ENCODE peak calls at places on chromosomes 16 and 17, in eight cellular contexts. One of them, this sample, is unnamed.

GRCh38 chr16:85522842-85523601 is 90.1 kb upstream of the GSE1 start:
- DNase-seq in HT1080: peak
- DNase-seq in neural crest cell: no peak
- DNase-seq in colonic mucosa: peak
- DNase-seq in GM04503: peak
- DNase-seq in AML-193: no peak
- DNase-seq in hypothalamus: no peak
- DNase-seq in A549: no peak
- DNase-seq in this sample: no peak

GRCh38 chr16:83109736-83110135 is 483.0 kb downstream of the CDH13 start:
- DNase-seq in hypothalamus: no peak
- DNase-seq in AML-193: no peak
- DNase-seq in GM04503: peak
- DNase-seq in colonic mucosa: no peak
- DNase-seq in neural crest cell: no peak
- DNase-seq in A549: no peak
- DNase-seq in HT1080: no peak
- DNase-seq in this sample: no peak

GRCh38 chr16:84526794-84527485 is 22.5 kb upstream of the MEAK7 start:
- DNase-seq in GM04503: no peak
- DNase-seq in colonic mucosa: no peak
- DNase-seq in neural crest cell: peak
- DNase-seq in HT1080: no peak
- DNase-seq in A549: no peak
- DNase-seq in AML-193: no peak
- DNase-seq in hypothalamus: peak
- DNase-seq in this sample: peak

GRCh38 chr17:42403150-42403549 is 14.9 kb upstream of the STAT3 start:
- DNase-seq in AML-193: peak
- DNase-seq in neural crest cell: no peak
- DNase-seq in GM04503: no peak
- DNase-seq in A549: no peak
- DNase-seq in hypothalamus: no peak
- DNase-seq in colonic mucosa: peak
- DNase-seq in HT1080: no peak
- DNase-seq in this sample: peak

GRCh38 chr16:23847938-23848337 is 12.2 kb downstream of the PRKCB start:
- DNase-seq in AML-193: no peak
- DNase-seq in A549: no peak
- DNase-seq in hypothalamus: no peak
- DNase-seq in colonic mucosa: no peak
- DNase-seq in GM04503: no peak
- DNase-seq in neural crest cell: no peak
- DNase-seq in HT1080: no peak
- DNase-seq in this sample: no peak

GRCh38 chr17:30347488-30347887 is 13.6 kb upstream of the TMIGD1 start:
- DNase-seq in A549: no peak
- DNase-seq in neural crest cell: no peak
- DNase-seq in colonic mucosa: no peak
- DNase-seq in GM04503: no peak
- DNase-seq in AML-193: no peak
- DNase-seq in HT1080: no peak
- DNase-seq in hypothalamus: no peak
- DNase-seq in this sample: no peak

GRCh38 chr16:138049-138417 is 440 bp downstream of the NPRL3 start:
- DNase-seq in AML-193: no peak
- DNase-seq in A549: no peak
- DNase-seq in hypothalamus: peak
- DNase-seq in GM04503: no peak
- DNase-seq in neural crest cell: peak
- DNase-seq in colonic mucosa: no peak
- DNase-seq in HT1080: no peak
- DNase-seq in this sample: peak

GRCh38 chr16:68155425-68155824 is 70.3 kb downstream of the NFATC3 start:
- DNase-seq in neural crest cell: no peak
- DNase-seq in A549: no peak
- DNase-seq in AML-193: no peak
- DNase-seq in GM04503: no peak
- DNase-seq in colonic mucosa: no peak
- DNase-seq in hypothalamus: no peak
- DNase-seq in HT1080: no peak
- DNase-seq in this sample: peak

GRCh38 chr16:78388920-78389564 is 289.6 kb downstream of the WWOX start:
- DNase-seq in GM04503: no peak
- DNase-seq in hypothalamus: no peak
- DNase-seq in colonic mucosa: no peak
- DNase-seq in A549: no peak
- DNase-seq in neural crest cell: no peak
- DNase-seq in HT1080: no peak
- DNase-seq in AML-193: no peak
- DNase-seq in this sample: no peak

GRCh38 chr17:1629647-1630310 is 1.1 kb upstream of the SLC43A2 start:
- DNase-seq in HT1080: peak
- DNase-seq in AML-193: peak
- DNase-seq in hypothalamus: peak
- DNase-seq in neural crest cell: no peak
- DNase-seq in A549: peak
- DNase-seq in GM04503: no peak
- DNase-seq in colonic mucosa: peak
- DNase-seq in this sample: peak

GRCh38 chr17:78357687-78358537 is 2.0 kb downstream of the SOCS3 start:
- DNase-seq in GM04503: no peak
- DNase-seq in hypothalamus: no peak
- DNase-seq in HT1080: peak
- DNase-seq in A549: peak
- DNase-seq in neural crest cell: no peak
- DNase-seq in colonic mucosa: peak
- DNase-seq in AML-193: no peak
- DNase-seq in this sample: no peak

GRCh38 chr17:16354585-16354984 is 1.3 kb upstream of the CENPV start:
- DNase-seq in GM04503: no peak
- DNase-seq in HT1080: no peak
- DNase-seq in neural crest cell: no peak
- DNase-seq in hypothalamus: no peak
- DNase-seq in colonic mucosa: no peak
- DNase-seq in A549: no peak
- DNase-seq in AML-193: no peak
- DNase-seq in this sample: no peak

GRCh38 chr17:1995321-1996242 is 29.6 kb downstream of the RTN4RL1 start:
- DNase-seq in HT1080: no peak
- DNase-seq in AML-193: no peak
- DNase-seq in colonic mucosa: no peak
- DNase-seq in hypothalamus: no peak
- DNase-seq in neural crest cell: no peak
- DNase-seq in A549: no peak
- DNase-seq in GM04503: no peak
- DNase-seq in this sample: no peak

GRCh38 chr17:68684860-68685493 is 83.8 kb upstream of the FAM20A start:
- DNase-seq in A549: no peak
- DNase-seq in HT1080: no peak
- DNase-seq in AML-193: no peak
- DNase-seq in GM04503: no peak
- DNase-seq in colonic mucosa: no peak
- DNase-seq in neural crest cell: no peak
- DNase-seq in hypothalamus: no peak
- DNase-seq in this sample: no peak

GRCh38 chr17:69761767-69762321 is 313.2 kb upstream of the KCNJ16 start:
- DNase-seq in colonic mucosa: no peak
- DNase-seq in A549: peak
- DNase-seq in hypothalamus: no peak
- DNase-seq in neural crest cell: no peak
- DNase-seq in AML-193: no peak
- DNase-seq in GM04503: peak
- DNase-seq in HT1080: peak
- DNase-seq in this sample: peak

GRCh38 chr17:45312477-45313418 is 4.1 kb downstream of the MAP3K14 start:
- DNase-seq in HT1080: peak
- DNase-seq in colonic mucosa: no peak
- DNase-seq in GM04503: no peak
- DNase-seq in A549: no peak
- DNase-seq in neural crest cell: no peak
- DNase-seq in AML-193: no peak
- DNase-seq in hypothalamus: no peak
- DNase-seq in this sample: no peak

GRCh38 chr16:65476556-65476955 is 354.7 kb upstream of the CDH11 start:
- DNase-seq in hypothalamus: no peak
- DNase-seq in colonic mucosa: no peak
- DNase-seq in GM04503: no peak
- DNase-seq in AML-193: no peak
- DNase-seq in neural crest cell: no peak
- DNase-seq in HT1080: no peak
- DNase-seq in A549: no peak
- DNase-seq in this sample: no peak

GRCh38 chr17:31390748-31391495 is 553 bp upstream of the RAB11FIP4 start:
- DNase-seq in AML-193: no peak
- DNase-seq in colonic mucosa: no peak
- DNase-seq in HT1080: no peak
- DNase-seq in A549: no peak
- DNase-seq in neural crest cell: no peak
- DNase-seq in hypothalamus: no peak
- DNase-seq in GM04503: no peak
- DNase-seq in this sample: no peak

GRCh38 chr16:1446296-1447080 is 2.1 kb upstream of the CCDC154 start:
- DNase-seq in hypothalamus: no peak
- DNase-seq in A549: no peak
- DNase-seq in AML-193: no peak
- DNase-seq in colonic mucosa: no peak
- DNase-seq in GM04503: no peak
- DNase-seq in neural crest cell: no peak
- DNase-seq in HT1080: no peak
- DNase-seq in this sample: no peak

GRCh38 chr17:41100081-41100480 is 1.9 kb downstream of the KRTAP4-16 start:
- DNase-seq in neural crest cell: no peak
- DNase-seq in AML-193: no peak
- DNase-seq in A549: no peak
- DNase-seq in GM04503: no peak
- DNase-seq in hypothalamus: no peak
- DNase-seq in HT1080: no peak
- DNase-seq in colonic mucosa: no peak
- DNase-seq in this sample: no peak

GRCh38 chr16:76535-77272 is 1.3 kb upstream of the MPG start:
- DNase-seq in hypothalamus: no peak
- DNase-seq in colonic mucosa: peak
- DNase-seq in A549: no peak
- DNase-seq in AML-193: peak
- DNase-seq in neural crest cell: no peak
- DNase-seq in HT1080: peak
- DNase-seq in GM04503: no peak
- DNase-seq in this sample: peak

GRCh38 chr16:65666132-65666869 is 544.4 kb upstream of the CDH11 start:
- DNase-seq in AML-193: no peak
- DNase-seq in HT1080: peak
- DNase-seq in A549: no peak
- DNase-seq in GM04503: no peak
- DNase-seq in colonic mucosa: no peak
- DNase-seq in hypothalamus: no peak
- DNase-seq in neural crest cell: no peak
- DNase-seq in this sample: peak

GRCh38 chr16:82741073-82741615 is 114.4 kb downstream of the CDH13 start:
- DNase-seq in AML-193: no peak
- DNase-seq in hypothalamus: no peak
- DNase-seq in GM04503: no peak
- DNase-seq in HT1080: peak
- DNase-seq in colonic mucosa: no peak
- DNase-seq in neural crest cell: no peak
- DNase-seq in A549: no peak
- DNase-seq in this sample: no peak

GRCh38 chr17:63984651-63985386 is 12.1 kb upstream of the SCN4A start:
- DNase-seq in neural crest cell: no peak
- DNase-seq in AML-193: no peak
- DNase-seq in GM04503: peak
- DNase-seq in colonic mucosa: peak
- DNase-seq in A549: peak
- DNase-seq in HT1080: peak
- DNase-seq in hypothalamus: no peak
- DNase-seq in this sample: peak

GRCh38 chr16:87002717-87003413 is 314.3 kb downstream of the C16orf95 start:
- DNase-seq in hypothalamus: no peak
- DNase-seq in AML-193: no peak
- DNase-seq in neural crest cell: no peak
- DNase-seq in GM04503: no peak
- DNase-seq in colonic mucosa: no peak
- DNase-seq in A549: no peak
- DNase-seq in HT1080: no peak
- DNase-seq in this sample: no peak

GRCh38 chr16:86256995-86257394 is 253.3 kb upstream of the FOXF1 start:
- DNase-seq in AML-193: no peak
- DNase-seq in hypothalamus: no peak
- DNase-seq in HT1080: no peak
- DNase-seq in GM04503: no peak
- DNase-seq in neural crest cell: no peak
- DNase-seq in A549: no peak
- DNase-seq in colonic mucosa: no peak
- DNase-seq in this sample: no peak

GRCh38 chr17:43171761-43172487 is 910 bp downstream of the NBR1 start:
- DNase-seq in colonic mucosa: peak
- DNase-seq in HT1080: peak
- DNase-seq in hypothalamus: no peak
- DNase-seq in A549: peak
- DNase-seq in GM04503: peak
- DNase-seq in neural crest cell: no peak
- DNase-seq in AML-193: peak
- DNase-seq in this sample: peak

GRCh38 chr17:49201481-49201927 is 8.9 kb downstream of the GNGT2 start:
- DNase-seq in neural crest cell: no peak
- DNase-seq in AML-193: no peak
- DNase-seq in hypothalamus: no peak
- DNase-seq in A549: no peak
- DNase-seq in GM04503: no peak
- DNase-seq in colonic mucosa: no peak
- DNase-seq in HT1080: peak
- DNase-seq in this sample: no peak

GRCh38 chr16:4733747-4734062 is 366 bp downstream of the ANKS3 start:
- DNase-seq in HT1080: no peak
- DNase-seq in neural crest cell: peak
- DNase-seq in hypothalamus: no peak
- DNase-seq in AML-193: no peak
- DNase-seq in A549: no peak
- DNase-seq in colonic mucosa: no peak
- DNase-seq in GM04503: no peak
- DNase-seq in this sample: peak

GRCh38 chr17:31061678-31062077 is 33.1 kb upstream of the NF1 start:
- DNase-seq in neural crest cell: no peak
- DNase-seq in AML-193: no peak
- DNase-seq in A549: peak
- DNase-seq in GM04503: no peak
- DNase-seq in hypothalamus: no peak
- DNase-seq in HT1080: no peak
- DNase-seq in colonic mucosa: no peak
- DNase-seq in this sample: no peak

GRCh38 chr16:72848759-72849664 is 198.9 kb downstream of the ZFHX3 start:
- DNase-seq in AML-193: no peak
- DNase-seq in GM04503: peak
- DNase-seq in colonic mucosa: peak
- DNase-seq in hypothalamus: peak
- DNase-seq in neural crest cell: no peak
- DNase-seq in A549: peak
- DNase-seq in HT1080: peak
- DNase-seq in this sample: peak

GRCh38 chr16:50202926-50203624 is 50.0 kb downstream of the TENT4B start:
- DNase-seq in A549: peak
- DNase-seq in neural crest cell: no peak
- DNase-seq in HT1080: peak
- DNase-seq in AML-193: no peak
- DNase-seq in GM04503: peak
- DNase-seq in colonic mucosa: peak
- DNase-seq in hypothalamus: no peak
- DNase-seq in this sample: peak

GRCh38 chr16:1331712-1332617 is 1.5 kb upstream of the BAIAP3 start:
- DNase-seq in GM04503: no peak
- DNase-seq in HT1080: peak
- DNase-seq in colonic mucosa: peak
- DNase-seq in AML-193: no peak
- DNase-seq in neural crest cell: no peak
- DNase-seq in A549: peak
- DNase-seq in hypothalamus: peak
- DNase-seq in this sample: peak